ENCODE peak calls at places on chromosome 5, in six cellular contexts. X is prostate gland, W is esophagus squamous epithelium, D is cardiac fibroblast, F is fibroblast of lung, Q is omental fat pad. T is an unnamed sample.

GRCh38 chr5:134328619-134329018 is 38.4 kb downstream of the CDKL3 start:
- DNase-seq in Q (no peak), W (no peak), D (peak), X (no peak), F (peak), T (no peak)

GRCh38 chr5:33641722-33642505 is 201.1 kb downstream of the TARS1 start:
- DNase-seq in Q (no peak), D (peak), X (no peak), F (peak), W (no peak), T (no peak)

GRCh38 chr5:54311178-54311811 is 922 bp upstream of the ARL15 start:
- DNase-seq in Q (no peak), F (peak), D (peak), X (peak), W (no peak), T (no peak)

GRCh38 chr5:124718376-124718775 is 28.1 kb downstream of the ZNF608 start:
- DNase-seq in Q (no peak), F (no peak), D (no peak), X (no peak), W (no peak), T (no peak)

GRCh38 chr5:89690331-89690730 is 719.2 kb downstream of the CETN3 start:
- DNase-seq in Q (no peak), F (no peak), W (no peak), D (no peak), X (no peak), T (no peak)

GRCh38 chr5:120463026-120463770 is 902 bp upstream of the PRR16 start:
- DNase-seq in W (no peak), F (peak), X (no peak), Q (no peak), D (no peak), T (no peak)

GRCh38 chr5:107671742-107672211 is 1.0 kb upstream of the EFNA5 start:
- DNase-seq in Q (no peak), X (no peak), F (peak), D (peak), W (no peak), T (no peak)

GRCh38 chr5:80481019-80481893 is 6.6 kb upstream of the FAM151B start:
- DNase-seq in X (peak), F (peak), W (no peak), Q (no peak), D (peak), T (peak)

GRCh38 chr5:126483156-126483555 is 59.9 kb downstream of the GRAMD2B start:
- DNase-seq in F (peak), Q (no peak), D (peak), W (no peak), X (no peak), T (no peak)

GRCh38 chr5:173845321-173845720 is 42.8 kb upstream of the CPEB4 start:
- DNase-seq in X (no peak), W (no peak), D (no peak), Q (no peak), F (no peak), T (no peak)

GRCh38 chr5:129246088-129246487 is 151.5 kb downstream of the ISOC1 start:
- DNase-seq in F (peak), W (no peak), X (no peak), Q (no peak), D (peak), T (no peak)

GRCh38 chr5:126096442-126096841 is 326.8 kb upstream of the GRAMD2B start:
- DNase-seq in D (no peak), F (peak), Q (no peak), W (no peak), X (no peak), T (no peak)

GRCh38 chr5:97046270-97046982 is 96.0 kb downstream of the LIX1 start:
- DNase-seq in X (no peak), W (no peak), Q (no peak), F (peak), D (peak), T (no peak)

GRCh38 chr5:39569857-39570256 is 145.1 kb upstream of the DAB2 start:
- DNase-seq in Q (no peak), W (no peak), F (no peak), D (no peak), X (no peak), T (no peak)

GRCh38 chr5:128038641-128039040 is 44.9 kb upstream of the SLC12A2 start:
- DNase-seq in W (no peak), Q (no peak), F (peak), X (no peak), D (peak), T (no peak)

GRCh38 chr5:171367424-171368370 is 20.0 kb upstream of the NPM1 start:
- DNase-seq in F (peak), Q (no peak), W (no peak), D (peak), X (no peak), T (no peak)

GRCh38 chr5:123438244-123438643 is 15.0 kb upstream of the CEP120 start:
- DNase-seq in D (no peak), Q (no peak), W (no peak), X (no peak), F (no peak), T (no peak)

GRCh38 chr5:7616897-7617296 is 221.0 kb downstream of the ADCY2 start:
- DNase-seq in F (no peak), D (no peak), X (no peak), W (no peak), Q (no peak), T (no peak)

GRCh38 chr5:37553720-37554402 is 174.7 kb downstream of the WDR70 start:
- DNase-seq in W (no peak), D (peak), Q (no peak), F (peak), X (peak), T (no peak)

GRCh38 chr5:87231037-87231808 is 36.5 kb upstream of the RASA1 start:
- DNase-seq in Q (no peak), D (peak), F (no peak), X (no peak), W (no peak), T (no peak)

GRCh38 chr5:171390883-171391677 is 3.4 kb downstream of the NPM1 start:
- DNase-seq in D (no peak), W (no peak), X (no peak), F (no peak), Q (no peak), T (no peak)

GRCh38 chr5:135026645-135027317 is 7.2 kb downstream of the PITX1 start:
- DNase-seq in W (no peak), F (no peak), D (no peak), Q (no peak), X (no peak), T (no peak)

GRCh38 chr5:174120436-174120835 is 74.9 kb downstream of the NSG2 start:
- DNase-seq in W (no peak), F (no peak), D (no peak), X (no peak), Q (no peak), T (no peak)

GRCh38 chr5:1747079-1747802 is 52.4 kb downstream of the MRPL36 start:
- DNase-seq in D (no peak), X (no peak), Q (no peak), F (no peak), W (no peak), T (no peak)

GRCh38 chr5:135183464-135183863 is 149.4 kb upstream of the PITX1 start:
- DNase-seq in F (no peak), D (no peak), W (no peak), Q (no peak), X (no peak), T (no peak)

GRCh38 chr5:66989286-66989685 is 207.3 kb downstream of the CD180 start:
- DNase-seq in D (peak), X (no peak), Q (no peak), W (no peak), F (no peak), T (no peak)

GRCh38 chr5:15522141-15522540 is 22.2 kb downstream of the FBXL7 start:
- DNase-seq in F (no peak), D (no peak), Q (no peak), W (no peak), X (no peak), T (no peak)

GRCh38 chr5:65163698-65164097 is 318.0 kb downstream of the ADAMTS6 start:
- DNase-seq in W (no peak), D (peak), F (no peak), X (no peak), Q (no peak), T (no peak)

GRCh38 chr5:175542232-175542965 is 64.0 kb downstream of the SFXN1 start:
- DNase-seq in D (no peak), W (no peak), Q (no peak), X (no peak), F (no peak), T (no peak)

GRCh38 chr5:55440188-55440646 is 94.5 kb downstream of the PLPP1 start:
- DNase-seq in F (no peak), Q (no peak), X (no peak), W (no peak), D (peak), T (no peak)

GRCh38 chr5:56669534-56670483 is 145.5 kb upstream of the MAP3K1 start:
- DNase-seq in Q (no peak), F (peak), W (peak), X (peak), D (peak), T (peak)

GRCh38 chr5:135234242-135235000 is 164.6 kb downstream of the MACROH2A1 start:
- DNase-seq in W (no peak), X (no peak), Q (no peak), D (no peak), F (no peak), T (no peak)

GRCh38 chr5:149429839-149430721 is 51.0 kb upstream of the IL17B start:
- DNase-seq in W (no peak), F (peak), Q (no peak), D (peak), X (no peak), T (no peak)
- TF ChIP-seq CTCF in W (no peak), F (peak), Q (no peak), D (peak), X (no peak), T (no peak)

GRCh38 chr5:139267481-139267880 is 26.1 kb upstream of the MATR3 start:
- DNase-seq in X (no peak), W (no peak), D (no peak), Q (no peak), F (no peak), T (no peak)

GRCh38 chr5:139263431-139263975 is 30.0 kb upstream of the MATR3 start:
- DNase-seq in F (no peak), X (no peak), W (no peak), Q (no peak), D (no peak), T (no peak)

GRCh38 chr5:139256820-139257219 is 36.7 kb upstream of the MATR3 start:
- DNase-seq in W (no peak), D (no peak), X (no peak), F (no peak), Q (no peak), T (no peak)

GRCh38 chr5:139262414-139263139 is 31.0 kb upstream of the MATR3 start:
- DNase-seq in F (peak), X (peak), W (no peak), Q (peak), D (peak), T (peak)
- TF ChIP-seq CTCF in F (peak), X (peak), W (peak), Q (no peak), D (peak), T (peak)

DNA sequence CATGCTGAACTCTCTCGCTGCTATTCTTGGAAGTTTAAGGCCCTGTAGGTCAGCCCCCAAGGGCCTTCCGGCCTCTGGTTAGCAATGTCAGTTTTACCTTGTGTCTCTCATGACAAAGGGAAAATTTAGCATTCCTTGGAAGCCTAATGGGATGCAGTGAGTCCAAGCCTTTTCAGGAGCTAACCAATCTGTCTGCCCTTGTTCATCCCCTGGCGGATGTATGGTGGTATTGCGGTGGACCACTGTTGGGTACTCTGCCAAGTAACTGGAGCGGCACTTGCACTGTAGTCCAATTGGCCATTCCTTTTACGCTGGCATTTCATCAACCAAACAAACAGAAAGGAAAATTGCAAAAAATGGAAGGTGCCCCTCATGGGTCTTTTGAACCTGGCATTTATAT is 318.4 kb upstream of the NMUR2 start:
- DNase-seq in D (no peak), X (no peak), F (no peak), Q (no peak), W (no peak), T (no peak)
- TF ChIP-seq CTCF in D (no peak), X (no peak), F (no peak), Q (no peak), W (no peak), T (no peak)

GRCh38 chr5:34656001-34656699 is at the start of gene RAI14:
- DNase-seq in X (peak), D (peak), F (peak), Q (peak), W (no peak), T (peak)
- TF ChIP-seq CTCF in X (peak), D (no peak), F (no peak), Q (no peak), W (no peak), T (no peak)

GRCh38 chr5:79109527-79110492 is 1.8 kb upstream of the BHMT start:
- DNase-seq in W (no peak), X (no peak), F (no peak), D (peak), Q (no peak), T (peak)
- TF ChIP-seq CTCF in W (no peak), X (no peak), F (peak), D (peak), Q (no peak), T (peak)

T was measured in GM10248.